ENCODE peak calls at places on chromosome 5, in ten cellular contexts. One of them, this sample, is unnamed.

GRCh38 chr5:134462047-134462575 is 50.4 kb upstream of the CDKN2AIPNL start:
- DNase-seq in upper lobe of right lung: peak
- DNase-seq in A673: no peak
- DNase-seq in brain microvascular endothelial cell: no peak
- DNase-seq in K562: no peak
- DNase-seq in spleen: peak
- DNase-seq in kidney epithelial cell: no peak
- DNase-seq in cardiac muscle cell: no peak
- DNase-seq in cardiac fibroblast: no peak
- DNase-seq in GM12865: no peak
- DNase-seq in this sample: no peak

GRCh38 chr5:35736280-35736679 is 118.6 kb downstream of the SPEF2 start:
- DNase-seq in GM12865: peak
- DNase-seq in kidney epithelial cell: no peak
- DNase-seq in brain microvascular endothelial cell: no peak
- DNase-seq in cardiac fibroblast: no peak
- DNase-seq in upper lobe of right lung: no peak
- DNase-seq in cardiac muscle cell: no peak
- DNase-seq in A673: no peak
- DNase-seq in spleen: no peak
- DNase-seq in K562: no peak
- DNase-seq in this sample: no peak

GRCh38 chr5:179603308-179603707 is 20.2 kb downstream of the HNRNPH1 start:
- DNase-seq in cardiac fibroblast: no peak
- DNase-seq in brain microvascular endothelial cell: no peak
- DNase-seq in K562: no peak
- DNase-seq in cardiac muscle cell: no peak
- DNase-seq in GM12865: no peak
- DNase-seq in A673: no peak
- DNase-seq in upper lobe of right lung: peak
- DNase-seq in kidney epithelial cell: no peak
- DNase-seq in spleen: peak
- DNase-seq in this sample: no peak

GRCh38 chr5:31235381-31235780 is 41.9 kb downstream of the CDH6 start:
- DNase-seq in A673: peak
- DNase-seq in GM12865: no peak
- DNase-seq in spleen: no peak
- DNase-seq in upper lobe of right lung: no peak
- DNase-seq in brain microvascular endothelial cell: no peak
- DNase-seq in kidney epithelial cell: no peak
- DNase-seq in K562: no peak
- DNase-seq in cardiac fibroblast: no peak
- DNase-seq in cardiac muscle cell: no peak
- DNase-seq in this sample: no peak

GRCh38 chr5:121019734-121020133 is 555.6 kb downstream of the PRR16 start:
- DNase-seq in A673: no peak
- DNase-seq in GM12865: no peak
- DNase-seq in cardiac muscle cell: no peak
- DNase-seq in kidney epithelial cell: no peak
- DNase-seq in brain microvascular endothelial cell: no peak
- DNase-seq in K562: no peak
- DNase-seq in cardiac fibroblast: no peak
- DNase-seq in upper lobe of right lung: no peak
- DNase-seq in spleen: no peak
- DNase-seq in this sample: no peak

GRCh38 chr5:77224672-77225355 is 14.3 kb downstream of the PDE8B start:
- DNase-seq in cardiac muscle cell: peak
- DNase-seq in K562: no peak
- DNase-seq in kidney epithelial cell: peak
- DNase-seq in upper lobe of right lung: no peak
- DNase-seq in A673: no peak
- DNase-seq in cardiac fibroblast: peak
- DNase-seq in spleen: no peak
- DNase-seq in brain microvascular endothelial cell: peak
- DNase-seq in GM12865: no peak
- DNase-seq in this sample: no peak

GRCh38 chr5:119287547-119288073 is 68.2 kb upstream of the TNFAIP8 start:
- DNase-seq in brain microvascular endothelial cell: peak
- DNase-seq in K562: no peak
- DNase-seq in spleen: no peak
- DNase-seq in cardiac fibroblast: peak
- DNase-seq in A673: no peak
- DNase-seq in cardiac muscle cell: no peak
- DNase-seq in GM12865: peak
- DNase-seq in upper lobe of right lung: no peak
- DNase-seq in kidney epithelial cell: no peak
- DNase-seq in this sample: no peak

GRCh38 chr5:6722015-6722414 is 8.8 kb downstream of the TENT4A start:
- DNase-seq in A673: no peak
- DNase-seq in cardiac muscle cell: peak
- DNase-seq in GM12865: peak
- DNase-seq in upper lobe of right lung: no peak
- DNase-seq in spleen: no peak
- DNase-seq in cardiac fibroblast: peak
- DNase-seq in K562: no peak
- DNase-seq in kidney epithelial cell: no peak
- DNase-seq in brain microvascular endothelial cell: no peak
- DNase-seq in this sample: no peak

DNA sequence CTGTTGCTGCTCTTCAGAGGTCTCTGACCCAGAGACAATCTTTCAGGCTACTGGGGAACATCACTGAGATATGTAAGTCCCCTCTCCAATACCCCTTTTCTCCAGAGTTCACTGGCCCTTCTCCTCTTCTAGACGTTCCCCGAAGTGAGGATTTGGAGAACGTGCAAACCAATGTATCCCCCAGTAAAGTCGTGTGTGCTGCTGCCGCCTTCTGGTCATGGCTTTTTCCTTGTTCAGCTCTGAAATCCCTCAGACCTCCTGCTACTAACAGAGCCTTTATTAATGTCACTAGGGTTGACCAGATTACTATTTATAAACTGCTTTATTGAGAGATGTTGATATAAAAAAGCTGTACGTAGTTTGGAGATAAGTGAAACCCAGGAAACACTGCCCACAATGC is 1028.6 kb downstream of the CDH9 start:
- DNase-seq in GM12865: no peak
- DNase-seq in kidney epithelial cell: no peak
- DNase-seq in upper lobe of right lung: no peak
- DNase-seq in brain microvascular endothelial cell: no peak
- DNase-seq in A673: peak
- DNase-seq in K562: no peak
- DNase-seq in spleen: no peak
- DNase-seq in cardiac fibroblast: no peak
- DNase-seq in cardiac muscle cell: no peak
- DNase-seq in this sample: no peak
- TF ChIP-seq CTCF in GM12865: no peak
- TF ChIP-seq CTCF in kidney epithelial cell: peak
- TF ChIP-seq CTCF in upper lobe of right lung: no peak
- TF ChIP-seq CTCF in brain microvascular endothelial cell: no peak
- TF ChIP-seq CTCF in A673: peak
- TF ChIP-seq CTCF in K562: no peak
- TF ChIP-seq CTCF in spleen: no peak
- TF ChIP-seq CTCF in cardiac fibroblast: no peak
- TF ChIP-seq CTCF in cardiac muscle cell: no peak
- TF ChIP-seq CTCF in this sample: no peak

GRCh38 chr5:74392698-74393431 is 247.7 kb downstream of the ENC1 start:
- DNase-seq in spleen: no peak
- DNase-seq in cardiac fibroblast: peak
- DNase-seq in kidney epithelial cell: no peak
- DNase-seq in cardiac muscle cell: peak
- DNase-seq in upper lobe of right lung: no peak
- DNase-seq in brain microvascular endothelial cell: peak
- DNase-seq in GM12865: no peak
- DNase-seq in K562: no peak
- DNase-seq in A673: no peak
- DNase-seq in this sample: no peak

GRCh38 chr5:74391410-74391809 is 249.1 kb downstream of the ENC1 start:
- DNase-seq in cardiac muscle cell: no peak
- DNase-seq in kidney epithelial cell: no peak
- DNase-seq in K562: no peak
- DNase-seq in spleen: no peak
- DNase-seq in brain microvascular endothelial cell: no peak
- DNase-seq in upper lobe of right lung: no peak
- DNase-seq in GM12865: peak
- DNase-seq in A673: no peak
- DNase-seq in cardiac fibroblast: no peak
- DNase-seq in this sample: no peak

GRCh38 chr5:74390306-74390637 is 250.3 kb downstream of the ENC1 start:
- DNase-seq in cardiac muscle cell: no peak
- DNase-seq in A673: no peak
- DNase-seq in kidney epithelial cell: no peak
- DNase-seq in GM12865: no peak
- DNase-seq in spleen: no peak
- DNase-seq in K562: no peak
- DNase-seq in brain microvascular endothelial cell: no peak
- DNase-seq in cardiac fibroblast: no peak
- DNase-seq in upper lobe of right lung: no peak
- DNase-seq in this sample: no peak

GRCh38 chr5:74389531-74390305 is 250.8 kb downstream of the ENC1 start:
- DNase-seq in spleen: no peak
- DNase-seq in cardiac muscle cell: no peak
- DNase-seq in A673: no peak
- DNase-seq in kidney epithelial cell: no peak
- DNase-seq in brain microvascular endothelial cell: no peak
- DNase-seq in GM12865: no peak
- DNase-seq in cardiac fibroblast: peak
- DNase-seq in upper lobe of right lung: no peak
- DNase-seq in K562: no peak
- DNase-seq in this sample: no peak

GRCh38 chr5:74390822-74391221 is 249.7 kb downstream of the ENC1 start:
- DNase-seq in A673: no peak
- DNase-seq in upper lobe of right lung: no peak
- DNase-seq in brain microvascular endothelial cell: no peak
- DNase-seq in K562: peak
- DNase-seq in cardiac fibroblast: no peak
- DNase-seq in kidney epithelial cell: no peak
- DNase-seq in spleen: no peak
- DNase-seq in GM12865: no peak
- DNase-seq in cardiac muscle cell: no peak
- DNase-seq in this sample: no peak
- TF ChIP-seq CTCF in A673: no peak
- TF ChIP-seq CTCF in upper lobe of right lung: no peak
- TF ChIP-seq CTCF in brain microvascular endothelial cell: no peak
- TF ChIP-seq CTCF in K562: no peak
- TF ChIP-seq CTCF in cardiac fibroblast: no peak
- TF ChIP-seq CTCF in kidney epithelial cell: no peak
- TF ChIP-seq CTCF in spleen: no peak
- TF ChIP-seq CTCF in GM12865: no peak
- TF ChIP-seq CTCF in cardiac muscle cell: no peak
- TF ChIP-seq CTCF in this sample: no peak

GRCh38 chr5:169831331-169831730 is 149.0 kb downstream of the INSYN2B start:
- DNase-seq in GM12865: no peak
- DNase-seq in brain microvascular endothelial cell: no peak
- DNase-seq in A673: no peak
- DNase-seq in kidney epithelial cell: no peak
- DNase-seq in upper lobe of right lung: no peak
- DNase-seq in cardiac muscle cell: no peak
- DNase-seq in K562: no peak
- DNase-seq in spleen: no peak
- DNase-seq in cardiac fibroblast: no peak
- DNase-seq in this sample: no peak

GRCh38 chr5:169827769-169828168 is 152.5 kb downstream of the INSYN2B start:
- DNase-seq in spleen: no peak
- DNase-seq in upper lobe of right lung: no peak
- DNase-seq in brain microvascular endothelial cell: no peak
- DNase-seq in cardiac muscle cell: peak
- DNase-seq in GM12865: no peak
- DNase-seq in K562: no peak
- DNase-seq in A673: no peak
- DNase-seq in cardiac fibroblast: peak
- DNase-seq in kidney epithelial cell: no peak
- DNase-seq in this sample: no peak

GRCh38 chr5:169832236-169832635 is 148.1 kb downstream of the INSYN2B start:
- DNase-seq in K562: no peak
- DNase-seq in upper lobe of right lung: no peak
- DNase-seq in kidney epithelial cell: no peak
- DNase-seq in cardiac muscle cell: no peak
- DNase-seq in A673: no peak
- DNase-seq in GM12865: no peak
- DNase-seq in spleen: no peak
- DNase-seq in cardiac fibroblast: no peak
- DNase-seq in brain microvascular endothelial cell: no peak
- DNase-seq in this sample: no peak

GRCh38 chr5:169828385-169828784 is 151.9 kb downstream of the INSYN2B start:
- DNase-seq in spleen: no peak
- DNase-seq in cardiac fibroblast: no peak
- DNase-seq in kidney epithelial cell: no peak
- DNase-seq in brain microvascular endothelial cell: no peak
- DNase-seq in K562: no peak
- DNase-seq in cardiac muscle cell: no peak
- DNase-seq in A673: peak
- DNase-seq in upper lobe of right lung: no peak
- DNase-seq in GM12865: no peak
- DNase-seq in this sample: no peak

DNA sequence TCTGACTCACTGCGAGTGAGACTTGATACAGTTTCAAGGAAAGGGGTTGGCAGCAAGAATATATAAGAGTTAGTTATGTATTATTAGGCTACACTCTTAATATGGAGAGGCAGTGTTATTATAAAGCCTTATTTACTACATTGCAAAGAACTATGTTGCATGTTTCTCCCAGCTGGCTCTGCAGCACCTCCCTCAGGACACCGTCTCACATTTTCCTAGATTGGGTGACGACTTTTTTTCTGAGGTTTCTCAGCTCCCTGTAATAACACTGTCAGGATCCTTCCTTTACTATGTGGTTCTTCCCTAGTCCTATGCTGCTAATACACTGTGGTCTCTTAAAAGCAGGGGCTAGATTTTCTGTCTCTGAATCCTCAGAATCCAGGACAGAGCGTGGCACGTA is 153.7 kb downstream of the INSYN2B start:
- DNase-seq in spleen: no peak
- DNase-seq in cardiac fibroblast: peak
- DNase-seq in A673: no peak
- DNase-seq in cardiac muscle cell: peak
- DNase-seq in brain microvascular endothelial cell: peak
- DNase-seq in K562: peak
- DNase-seq in GM12865: no peak
- DNase-seq in upper lobe of right lung: no peak
- DNase-seq in kidney epithelial cell: no peak
- DNase-seq in this sample: no peak
- TF ChIP-seq CTCF in spleen: no peak
- TF ChIP-seq CTCF in cardiac fibroblast: peak
- TF ChIP-seq CTCF in A673: peak
- TF ChIP-seq CTCF in cardiac muscle cell: peak
- TF ChIP-seq CTCF in brain microvascular endothelial cell: peak
- TF ChIP-seq CTCF in K562: peak
- TF ChIP-seq CTCF in GM12865: no peak
- TF ChIP-seq CTCF in upper lobe of right lung: no peak
- TF ChIP-seq CTCF in kidney epithelial cell: peak
- TF ChIP-seq CTCF in this sample: no peak

DNA sequence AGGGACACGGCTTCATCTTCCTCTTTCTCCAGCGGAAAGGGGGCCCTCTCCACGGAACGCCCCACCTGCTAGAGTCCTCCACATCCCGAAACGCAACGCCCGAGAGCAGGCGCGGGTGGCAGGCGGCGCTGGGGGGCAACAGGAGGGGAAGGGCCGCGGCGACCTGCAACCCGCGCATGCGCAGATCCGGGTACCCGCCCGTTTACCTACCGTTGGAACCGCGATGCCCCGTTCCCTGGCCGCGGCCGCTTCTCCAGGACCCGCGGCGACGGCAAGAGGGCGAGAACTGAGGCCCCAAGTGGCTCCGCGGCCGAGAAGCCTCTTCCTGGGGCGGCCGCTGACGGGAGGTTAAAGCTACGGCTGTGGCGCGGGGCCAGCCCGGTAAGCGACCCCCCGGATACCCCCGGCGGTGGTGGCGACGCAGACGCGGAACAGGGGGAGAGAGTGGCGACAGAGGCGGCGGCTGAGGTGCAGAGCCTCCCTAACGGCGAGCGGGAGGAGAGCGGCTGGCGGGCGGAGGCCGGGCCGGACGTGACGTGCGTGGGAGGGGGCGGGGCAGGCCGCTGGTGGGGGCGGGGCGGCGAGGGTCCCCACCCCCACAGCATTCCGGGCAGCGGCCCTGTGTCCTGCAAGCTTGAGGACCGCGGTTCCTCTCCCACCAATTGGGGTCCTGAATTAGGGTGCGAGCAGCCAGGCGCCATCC is at the start of gene FAM13B:
- DNase-seq in brain microvascular endothelial cell: peak
- DNase-seq in cardiac fibroblast: peak
- DNase-seq in GM12865: peak
- DNase-seq in spleen: peak
- DNase-seq in kidney epithelial cell: no peak
- DNase-seq in K562: peak
- DNase-seq in cardiac muscle cell: peak
- DNase-seq in upper lobe of right lung: peak
- DNase-seq in A673: peak
- DNase-seq in this sample: peak
- TF ChIP-seq CTCF in brain microvascular endothelial cell: no peak
- TF ChIP-seq CTCF in cardiac fibroblast: no peak
- TF ChIP-seq CTCF in GM12865: no peak
- TF ChIP-seq CTCF in spleen: peak
- TF ChIP-seq CTCF in kidney epithelial cell: no peak
- TF ChIP-seq CTCF in K562: peak
- TF ChIP-seq CTCF in cardiac muscle cell: no peak
- TF ChIP-seq CTCF in upper lobe of right lung: no peak
- TF ChIP-seq CTCF in A673: no peak
- TF ChIP-seq CTCF in this sample: peak